ENCODE peak calls at places on chromosomes 2 and 18, in five cellular contexts. One of them, this sample, is unnamed.

GRCh38 chr18:50633992-50634391 is 74.1 kb downstream of the MAPK4 start:
- DNase-seq in sigmoid colon: peak
- DNase-seq in endothelial cell of umbilical vein: no peak
- DNase-seq in A549: no peak
- DNase-seq in body of pancreas: no peak
- DNase-seq in this sample: no peak

GRCh38 chr2:42092084-42092996 is 44.5 kb downstream of the PKDCC start:
- DNase-seq in sigmoid colon: no peak
- DNase-seq in endothelial cell of umbilical vein: peak
- DNase-seq in A549: no peak
- DNase-seq in body of pancreas: peak
- DNase-seq in this sample: no peak

GRCh38 chr2:17857016-17857415 is 21.5 kb upstream of the KCNS3 start:
- DNase-seq in sigmoid colon: no peak
- DNase-seq in endothelial cell of umbilical vein: no peak
- DNase-seq in A549: no peak
- DNase-seq in body of pancreas: no peak
- DNase-seq in this sample: no peak

GRCh38 chr2:196125596-196125995 is 45.8 kb downstream of the STK17B start:
- DNase-seq in sigmoid colon: no peak
- DNase-seq in endothelial cell of umbilical vein: no peak
- DNase-seq in A549: no peak
- DNase-seq in body of pancreas: no peak
- DNase-seq in this sample: no peak

GRCh38 chr2:20496069-20496468 is 49.2 kb downstream of the RHOB start:
- DNase-seq in sigmoid colon: peak
- DNase-seq in endothelial cell of umbilical vein: no peak
- DNase-seq in A549: peak
- DNase-seq in body of pancreas: no peak
- DNase-seq in this sample: peak

GRCh38 chr2:29423267-29423666 is 308.1 kb downstream of the CLIP4 start:
- DNase-seq in sigmoid colon: no peak
- DNase-seq in endothelial cell of umbilical vein: no peak
- DNase-seq in A549: no peak
- DNase-seq in body of pancreas: no peak
- DNase-seq in this sample: no peak

GRCh38 chr18:62107881-62108280 is 79.0 kb downstream of the PIGN start:
- DNase-seq in sigmoid colon: no peak
- DNase-seq in endothelial cell of umbilical vein: no peak
- DNase-seq in A549: no peak
- DNase-seq in body of pancreas: no peak
- DNase-seq in this sample: no peak

GRCh38 chr18:24627644-24628315 is 167.3 kb downstream of the HRH4 start:
- DNase-seq in sigmoid colon: no peak
- DNase-seq in endothelial cell of umbilical vein: peak
- DNase-seq in A549: no peak
- DNase-seq in body of pancreas: no peak
- DNase-seq in this sample: no peak

GRCh38 chr2:134728163-134728562 is 9.4 kb upstream of the TMEM163 start:
- DNase-seq in sigmoid colon: no peak
- DNase-seq in endothelial cell of umbilical vein: no peak
- DNase-seq in A549: no peak
- DNase-seq in body of pancreas: no peak
- DNase-seq in this sample: no peak

GRCh38 chr2:174553811-174554493 is 43.7 kb downstream of the WIPF1 start:
- DNase-seq in sigmoid colon: no peak
- DNase-seq in endothelial cell of umbilical vein: no peak
- DNase-seq in A549: no peak
- DNase-seq in body of pancreas: no peak
- DNase-seq in this sample: no peak

GRCh38 chr2:129619471-129619870 is 360.0 kb upstream of the RAB6C start:
- DNase-seq in sigmoid colon: no peak
- DNase-seq in endothelial cell of umbilical vein: no peak
- DNase-seq in A549: no peak
- DNase-seq in body of pancreas: peak
- DNase-seq in this sample: no peak

GRCh38 chr2:225354281-225354774 is 45.2 kb upstream of the NYAP2 start:
- DNase-seq in sigmoid colon: no peak
- DNase-seq in endothelial cell of umbilical vein: peak
- DNase-seq in A549: no peak
- DNase-seq in body of pancreas: no peak
- DNase-seq in this sample: no peak

GRCh38 chr2:26727641-26728561 is 35.4 kb downstream of the KCNK3 start:
- DNase-seq in sigmoid colon: no peak
- DNase-seq in endothelial cell of umbilical vein: no peak
- DNase-seq in A549: no peak
- DNase-seq in body of pancreas: no peak
- DNase-seq in this sample: no peak

GRCh38 chr2:218618102-218618860 is 10.6 kb downstream of the PLCD4 start:
- DNase-seq in sigmoid colon: no peak
- DNase-seq in endothelial cell of umbilical vein: no peak
- DNase-seq in A549: no peak
- DNase-seq in body of pancreas: no peak
- DNase-seq in this sample: no peak

GRCh38 chr18:63185979-63186378 is 133.6 kb downstream of the BCL2 start:
- DNase-seq in sigmoid colon: no peak
- DNase-seq in endothelial cell of umbilical vein: no peak
- DNase-seq in A549: no peak
- DNase-seq in body of pancreas: no peak
- DNase-seq in this sample: no peak

GRCh38 chr2:25420820-25421237 is 79.1 kb upstream of the DNMT3A start:
- DNase-seq in sigmoid colon: no peak
- DNase-seq in endothelial cell of umbilical vein: no peak
- DNase-seq in A549: no peak
- DNase-seq in body of pancreas: no peak
- DNase-seq in this sample: no peak
- TF ChIP-seq POLR2A in sigmoid colon: no peak
- TF ChIP-seq POLR2A in endothelial cell of umbilical vein: no peak
- TF ChIP-seq POLR2A in A549: no peak
- TF ChIP-seq POLR2A in body of pancreas: no peak
- TF ChIP-seq POLR2A in this sample: no peak

GRCh38 chr2:136132840-136133570 is 15.1 kb upstream of the CXCR4 start:
- DNase-seq in sigmoid colon: no peak
- DNase-seq in endothelial cell of umbilical vein: no peak
- DNase-seq in A549: no peak
- DNase-seq in body of pancreas: no peak
- DNase-seq in this sample: no peak
- H3K4me3 ChIP-seq in sigmoid colon: no peak
- H3K4me3 ChIP-seq in endothelial cell of umbilical vein: no peak
- H3K4me3 ChIP-seq in A549: no peak
- H3K4me3 ChIP-seq in body of pancreas: no peak
- H3K4me3 ChIP-seq in this sample: no peak

GRCh38 chr2:128058114-128058513 is 30.3 kb upstream of the SAP130 start:
- DNase-seq in sigmoid colon: no peak
- DNase-seq in endothelial cell of umbilical vein: no peak
- DNase-seq in A549: no peak
- DNase-seq in body of pancreas: no peak
- DNase-seq in this sample: no peak

GRCh38 chr2:128054104-128054503 is 26.2 kb upstream of the SAP130 start:
- DNase-seq in sigmoid colon: no peak
- DNase-seq in endothelial cell of umbilical vein: no peak
- DNase-seq in A549: no peak
- DNase-seq in body of pancreas: no peak
- DNase-seq in this sample: no peak

GRCh38 chr2:128057334-128057733 is 29.5 kb upstream of the SAP130 start:
- DNase-seq in sigmoid colon: no peak
- DNase-seq in endothelial cell of umbilical vein: no peak
- DNase-seq in A549: no peak
- DNase-seq in body of pancreas: no peak
- DNase-seq in this sample: no peak

GRCh38 chr2:128053331-128053730 is 25.5 kb upstream of the SAP130 start:
- DNase-seq in sigmoid colon: no peak
- DNase-seq in endothelial cell of umbilical vein: no peak
- DNase-seq in A549: no peak
- DNase-seq in body of pancreas: no peak
- DNase-seq in this sample: no peak
- TF ChIP-seq CTCF in sigmoid colon: no peak
- TF ChIP-seq CTCF in endothelial cell of umbilical vein: no peak
- TF ChIP-seq CTCF in A549: no peak
- TF ChIP-seq CTCF in body of pancreas: no peak
- TF ChIP-seq CTCF in this sample: no peak

GRCh38 chr2:208360259-208361076 is 46.1 kb upstream of the PTH2R start:
- DNase-seq in sigmoid colon: no peak
- DNase-seq in endothelial cell of umbilical vein: no peak
- DNase-seq in A549: no peak
- DNase-seq in body of pancreas: no peak
- DNase-seq in this sample: no peak

GRCh38 chr2:208356846-208357574 is 49.6 kb upstream of the PTH2R start:
- DNase-seq in sigmoid colon: no peak
- DNase-seq in endothelial cell of umbilical vein: no peak
- DNase-seq in A549: no peak
- DNase-seq in body of pancreas: no peak
- DNase-seq in this sample: no peak

GRCh38 chr2:208361077-208361441 is 45.5 kb upstream of the PTH2R start:
- DNase-seq in sigmoid colon: no peak
- DNase-seq in endothelial cell of umbilical vein: no peak
- DNase-seq in A549: no peak
- DNase-seq in body of pancreas: no peak
- DNase-seq in this sample: no peak

GRCh38 chr2:208358758-208359631 is 47.6 kb upstream of the PTH2R start:
- DNase-seq in sigmoid colon: no peak
- DNase-seq in endothelial cell of umbilical vein: no peak
- DNase-seq in A549: no peak
- DNase-seq in body of pancreas: no peak
- DNase-seq in this sample: no peak

GRCh38 chr2:208359632-208359986 is 47.0 kb upstream of the PTH2R start:
- DNase-seq in sigmoid colon: no peak
- DNase-seq in endothelial cell of umbilical vein: no peak
- DNase-seq in A549: no peak
- DNase-seq in body of pancreas: no peak
- DNase-seq in this sample: no peak
- TF ChIP-seq POLR2A in sigmoid colon: no peak
- TF ChIP-seq POLR2A in endothelial cell of umbilical vein: no peak
- TF ChIP-seq POLR2A in A549: no peak
- TF ChIP-seq POLR2A in body of pancreas: no peak
- TF ChIP-seq POLR2A in this sample: no peak

GRCh38 chr2:80269806-80270205 is 34.7 kb downstream of the LRRTM1 start:
- DNase-seq in sigmoid colon: no peak
- DNase-seq in endothelial cell of umbilical vein: no peak
- DNase-seq in A549: no peak
- DNase-seq in body of pancreas: no peak
- DNase-seq in this sample: no peak
- H3K4me3 ChIP-seq in sigmoid colon: no peak
- H3K4me3 ChIP-seq in endothelial cell of umbilical vein: no peak
- H3K4me3 ChIP-seq in A549: no peak
- H3K4me3 ChIP-seq in body of pancreas: no peak
- H3K4me3 ChIP-seq in this sample: no peak

DNA sequence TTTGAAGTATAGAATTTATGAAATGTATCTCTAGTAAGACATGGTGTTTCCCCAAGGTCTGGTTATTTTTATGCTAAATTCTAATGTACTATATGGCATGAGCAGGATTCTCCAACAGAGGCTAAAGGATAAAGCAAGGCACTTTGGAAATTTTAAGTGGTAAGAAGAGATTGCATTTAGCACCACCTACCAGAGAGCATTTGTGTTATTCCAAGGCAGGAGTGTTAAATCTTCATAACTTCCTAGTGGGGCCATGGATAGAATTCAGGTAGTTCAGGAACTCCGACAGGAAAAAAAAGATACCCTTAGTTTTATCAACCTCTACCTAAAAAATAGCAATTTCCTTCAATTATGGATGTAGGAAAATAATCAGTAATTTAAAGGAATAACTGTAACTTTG is 497.4 kb upstream of the CRIM1 start:
- DNase-seq in sigmoid colon: no peak
- DNase-seq in endothelial cell of umbilical vein: no peak
- DNase-seq in A549: no peak
- DNase-seq in body of pancreas: no peak
- DNase-seq in this sample: no peak
- TF ChIP-seq CTCF in sigmoid colon: no peak
- TF ChIP-seq CTCF in endothelial cell of umbilical vein: no peak
- TF ChIP-seq CTCF in A549: no peak
- TF ChIP-seq CTCF in body of pancreas: no peak
- TF ChIP-seq CTCF in this sample: no peak

DNA sequence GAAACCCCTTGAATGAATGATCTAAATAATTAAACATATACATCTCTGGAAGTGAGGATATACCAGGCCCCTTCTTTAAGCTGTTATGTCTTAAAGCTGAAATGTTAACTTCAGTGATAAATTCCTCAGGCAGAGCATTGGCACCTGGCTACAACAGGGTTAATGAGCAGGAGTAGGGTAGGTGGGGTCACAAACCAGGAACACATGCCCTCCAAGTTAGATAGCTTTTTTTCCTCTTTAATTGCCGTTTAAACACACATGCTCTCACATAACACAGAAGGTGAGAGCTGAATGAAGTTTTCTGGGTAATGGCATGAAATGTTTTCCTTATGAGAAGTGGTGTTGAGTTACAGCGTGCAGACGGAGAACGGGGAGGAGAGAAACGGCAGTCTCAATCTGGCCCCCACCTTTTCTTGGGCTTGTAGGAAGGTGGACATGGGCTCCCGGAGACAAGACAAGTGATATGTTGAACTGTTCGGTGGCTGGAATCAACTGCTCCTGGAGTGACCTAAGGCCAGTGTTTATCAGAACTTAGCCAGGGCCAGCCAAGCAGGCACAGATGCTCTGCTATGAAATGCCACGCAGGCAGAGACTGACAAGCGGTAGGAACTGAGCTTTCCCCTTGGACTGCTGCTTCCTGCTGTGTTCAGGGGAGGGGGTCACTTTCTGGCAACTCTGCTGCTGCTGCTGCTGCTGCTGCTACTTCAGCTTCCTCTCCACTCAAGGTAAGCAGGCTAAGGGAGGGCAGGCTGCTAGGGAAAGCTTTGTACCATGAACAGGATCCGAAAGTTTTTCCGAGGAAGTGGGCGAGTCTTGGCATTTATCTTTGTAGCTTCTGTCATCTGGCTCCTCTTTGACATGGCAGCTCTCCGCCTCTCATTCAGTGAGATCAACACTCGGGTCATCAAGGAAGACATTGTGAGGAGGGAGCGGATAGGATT is at the start of gene GALNT5:
- DNase-seq in sigmoid colon: no peak
- DNase-seq in endothelial cell of umbilical vein: no peak
- DNase-seq in A549: peak
- DNase-seq in body of pancreas: peak
- DNase-seq in this sample: peak
- TF ChIP-seq POLR2A in sigmoid colon: no peak
- TF ChIP-seq POLR2A in endothelial cell of umbilical vein: no peak
- TF ChIP-seq POLR2A in A549: no peak
- TF ChIP-seq POLR2A in body of pancreas: no peak
- TF ChIP-seq POLR2A in this sample: peak

DNA sequence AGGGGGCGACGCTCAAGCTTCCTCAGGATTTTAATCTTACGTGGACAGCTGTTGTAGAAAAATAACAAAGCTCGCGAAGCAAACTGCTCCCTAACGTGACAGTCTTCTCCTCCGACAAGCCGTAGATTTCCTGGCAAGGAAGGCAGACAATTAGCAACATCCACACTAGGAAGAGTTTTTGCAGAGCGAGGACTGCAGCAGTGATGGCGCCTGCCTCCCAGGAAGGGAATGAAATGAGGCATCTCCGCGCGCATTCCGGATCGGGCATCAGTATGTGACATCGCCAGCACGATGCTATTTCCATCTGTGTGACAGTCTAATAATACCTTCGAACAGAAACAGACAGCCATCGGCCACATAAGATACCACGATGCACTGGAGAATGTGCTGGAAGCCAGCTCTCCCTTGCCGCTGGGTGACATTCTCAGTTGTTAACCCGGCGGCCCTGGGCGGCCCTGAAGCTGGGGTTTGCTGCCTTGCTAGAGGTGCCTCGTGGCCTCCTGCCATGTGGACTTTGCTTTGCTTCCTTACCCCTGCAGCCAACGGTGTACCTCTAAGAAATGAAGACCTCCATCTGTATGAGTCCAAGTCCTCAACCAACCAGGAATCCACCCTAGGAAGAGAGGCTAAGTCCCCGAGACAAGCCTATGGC is 101.8 kb upstream of the AGAP1 start:
- DNase-seq in sigmoid colon: no peak
- DNase-seq in endothelial cell of umbilical vein: no peak
- DNase-seq in A549: no peak
- DNase-seq in body of pancreas: no peak
- DNase-seq in this sample: no peak
- H3K4me3 ChIP-seq in sigmoid colon: no peak
- H3K4me3 ChIP-seq in endothelial cell of umbilical vein: no peak
- H3K4me3 ChIP-seq in A549: no peak
- H3K4me3 ChIP-seq in body of pancreas: no peak
- H3K4me3 ChIP-seq in this sample: no peak